ENCODE peak calls at places on chromosomes 12 and 14, in four cellular contexts. R is HepG2, U is WTC11, V is K562. G is an unnamed sample.

GRCh38 chr14:37195327-37195726 is 2.4 kb upstream of the MIPOL1 start:
- DNase-seq in V (no peak), R (peak), U (no peak), G (no peak)

GRCh38 chr12:131375261-131375971 is 335.5 kb upstream of the SFSWAP start:
- DNase-seq in U (no peak), V (no peak), R (no peak), G (no peak)

GRCh38 chr12:75480469-75480949 is at the start of gene GLIPR1:
- DNase-seq in U (no peak), V (no peak), R (peak), G (no peak)

GRCh38 chr12:11486623-11487444 is 91.5 kb upstream of the PRB2 start:
- DNase-seq in U (peak), R (peak), V (peak), G (peak)

GRCh38 chr12:3568695-3569094 is 77.7 kb downstream of the PRMT8 start:
- DNase-seq in V (no peak), U (no peak), R (no peak), G (no peak)

GRCh38 chr14:92922883-92923743 is at the start of gene CHGA:
- DNase-seq in U (peak), V (peak), R (peak), G (peak)

GRCh38 chr12:65306603-65307501 is 28.4 kb downstream of the MSRB3 start:
- DNase-seq in U (no peak), R (peak), V (no peak), G (peak)

GRCh38 chr14:75452900-75453816 is 25.3 kb downstream of the JDP2 start:
- DNase-seq in U (peak), R (peak), V (no peak), G (no peak)

GRCh38 chr12:87074801-87075200 is 818.6 kb upstream of the MGAT4C start:
- DNase-seq in U (no peak), R (no peak), V (no peak), G (no peak)

GRCh38 chr12:39329015-39329414 is 113.9 kb downstream of the KIF21A start:
- DNase-seq in U (no peak), V (no peak), R (no peak), G (no peak)

GRCh38 chr12:32395031-32395430 is 4.3 kb upstream of the FGD4 start:
- DNase-seq in R (no peak), U (no peak), V (no peak), G (no peak)

GRCh38 chr14:21917699-21918436 is 244.2 kb upstream of the OR4E1 start:
- DNase-seq in U (peak), R (peak), V (peak), G (peak)

GRCh38 chr14:58755026-58755929 is 117.5 kb downstream of the DACT1 start:
- DNase-seq in V (no peak), U (no peak), R (no peak), G (no peak)

GRCh38 chr12:16524378-16524777 is 81.6 kb downstream of the LMO3 start:
- DNase-seq in V (no peak), R (no peak), U (no peak), G (no peak)

GRCh38 chr12:88957358-88957757 is 377.1 kb upstream of the KITLG start:
- DNase-seq in V (no peak), U (no peak), R (no peak), G (no peak)

GRCh38 chr14:72828604-72829003 is 65.3 kb downstream of the DPF3 start:
- DNase-seq in R (no peak), V (no peak), U (no peak), G (no peak)

GRCh38 chr12:132583736-132584135 is 26.6 kb downstream of the LRCOL1 start:
- DNase-seq in V (no peak), U (peak), R (no peak), G (no peak)

GRCh38 chr14:88551094-88551870 is 3.5 kb downstream of the PTPN21 start:
- DNase-seq in R (no peak), V (peak), U (peak), G (peak)

GRCh38 chr14:65269732-65270131 is 142.8 kb upstream of the FUT8 start:
- DNase-seq in R (no peak), U (no peak), V (no peak), G (no peak)

GRCh38 chr12:17802657-17803641 is 287.0 kb downstream of the RERGL start:
- DNase-seq in U (peak), R (no peak), V (no peak), G (no peak)

GRCh38 chr12:65958456-65958855 is 134.2 kb downstream of the HMGA2 start:
- DNase-seq in V (no peak), R (no peak), U (no peak), G (no peak)

GRCh38 chr12:82619644-82620043 is 67.1 kb upstream of the TMTC2 start:
- DNase-seq in R (no peak), V (no peak), U (no peak), G (no peak)

GRCh38 chr12:89525002-89525823 is 617 bp upstream of the GALNT4 start:
- DNase-seq in R (peak), V (peak), U (peak), G (peak)

GRCh38 chr12:127060310-127060847 is 1206.6 kb upstream of the TMEM132C start:
- DNase-seq in V (peak), R (no peak), U (no peak), G (no peak)

GRCh38 chr12:46101121-46101869 is 110.9 kb upstream of the SCAF11 start:
- DNase-seq in R (no peak), U (no peak), V (no peak), G (no peak)

GRCh38 chr12:27965411-27965810 is 7.1 kb downstream of the PTHLH start:
- DNase-seq in U (no peak), R (no peak), V (no peak), G (no peak)

GRCh38 chr14:83924259-83924658 is 1605.7 kb upstream of the FLRT2 start:
- DNase-seq in U (no peak), V (no peak), R (no peak), G (no peak)

GRCh38 chr14:45679852-45680251 is 426.9 kb upstream of the MIS18BP1 start:
- DNase-seq in V (no peak), R (no peak), U (no peak), G (no peak)

GRCh38 chr12:69052613-69053408 is 119.8 kb upstream of the CPM start:
- DNase-seq in V (no peak), R (peak), U (peak), G (no peak)

GRCh38 chr14:69351385-69351784 is 46.7 kb downstream of the ERH start:
- DNase-seq in U (no peak), R (no peak), V (no peak), G (no peak)

GRCh38 chr12:15797818-15798217 is 8.6 kb upstream of the EPS8 start:
- DNase-seq in R (peak), U (no peak), V (no peak), G (no peak)

GRCh38 chr14:88559852-88560251 is 3.0 kb upstream of the ZC3H14 start:
- DNase-seq in R (peak), V (no peak), U (no peak), G (no peak)

GRCh38 chr12:126389215-126389841 is 1324.1 kb downstream of the AACS start:
- DNase-seq in V (no peak), U (no peak), R (no peak), G (no peak)

GRCh38 chr12:89706551-89707348 is 1.9 kb downstream of the ATP2B1 start:
- DNase-seq in R (no peak), V (no peak), U (no peak), G (peak)

DNA sequence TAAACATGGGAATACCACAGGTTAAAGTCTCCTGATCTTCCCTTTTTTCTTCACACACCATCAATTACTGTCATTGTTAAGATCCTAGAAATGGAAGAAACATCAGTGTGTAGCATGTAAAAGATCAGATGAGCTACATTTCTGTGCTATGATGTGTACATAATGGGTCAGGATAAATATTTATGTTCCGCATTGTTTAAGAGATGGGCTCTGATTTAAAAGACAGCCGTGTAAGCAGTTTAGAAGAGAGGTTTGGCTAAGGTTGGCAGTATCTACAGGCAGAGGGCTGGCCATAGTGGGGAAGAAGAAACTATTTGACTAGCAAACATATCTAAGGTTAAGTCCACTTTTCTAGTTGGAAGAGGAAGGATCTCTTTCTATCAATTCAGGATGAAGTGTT is 49.4 kb downstream of the LRRC9 start:
- DNase-seq in V (no peak), U (no peak), R (peak), G (no peak)
- TF ChIP-seq SP1 in V (no peak), U (no peak), R (no peak), G (no peak)

DNA sequence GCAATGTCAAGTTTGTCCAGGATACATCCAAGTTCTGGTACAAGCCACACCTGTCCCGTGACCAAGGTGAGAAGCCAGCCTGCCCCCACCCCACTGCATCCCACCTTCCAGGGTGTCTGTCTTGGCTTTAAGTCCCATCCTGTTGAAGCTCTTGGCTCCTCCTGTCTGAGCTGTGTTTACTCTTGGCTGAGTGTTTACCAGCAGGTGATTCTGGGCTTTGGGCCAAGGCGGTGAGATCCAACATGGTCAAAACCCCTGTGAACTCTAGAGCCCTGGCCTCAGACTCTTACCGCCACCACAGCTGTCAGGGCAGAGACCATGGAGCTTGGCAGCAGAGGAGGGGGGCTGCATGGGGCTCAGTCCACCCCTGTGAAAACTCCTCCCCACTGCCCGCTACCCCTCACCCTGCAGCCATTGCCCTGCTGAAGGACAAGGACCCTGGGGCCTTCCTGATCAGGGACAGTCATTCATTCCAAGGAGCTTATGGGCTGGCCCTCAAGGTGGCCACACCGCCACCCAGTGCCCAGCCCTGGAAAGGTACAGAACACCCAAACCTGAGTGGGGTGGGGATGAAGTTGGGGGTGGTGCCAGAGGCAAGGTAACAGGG is 11.6 kb downstream of the TNS2 start:
- DNase-seq in U (peak), V (peak), R (peak), G (no peak)
- TF ChIP-seq ELF4 in U (no peak), V (no peak), R (no peak), G (no peak)

GRCh38 chr14:79180656-79181055 is 1010.5 kb downstream of the NRXN3 start:
- DNase-seq in U (no peak), R (no peak), V (no peak), G (no peak)

DNA sequence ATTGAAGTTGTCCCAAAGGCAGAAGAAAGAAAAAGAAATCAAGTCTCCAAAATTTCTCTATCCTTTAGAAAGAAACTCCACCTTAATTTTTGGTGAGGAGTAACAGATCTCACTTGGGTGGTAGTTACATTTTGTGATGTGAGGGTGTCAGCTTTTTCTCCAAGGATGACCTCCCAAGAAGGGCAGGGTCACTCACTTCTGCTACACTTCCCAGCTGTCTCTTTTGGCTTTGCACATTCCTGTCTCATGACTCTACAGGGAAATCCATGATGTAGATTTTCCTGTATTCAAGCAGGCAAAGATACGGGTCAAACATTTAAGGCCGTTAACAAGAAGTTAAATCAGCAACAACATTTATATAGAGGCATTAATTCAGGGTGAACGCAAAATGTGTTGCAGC is 1016.4 kb downstream of the NRXN3 start:
- DNase-seq in U (no peak), V (no peak), R (no peak), G (no peak)
- TF ChIP-seq SP1 in U (no peak), V (no peak), R (no peak), G (no peak)

GRCh38 chr12:104376650-104377506 is 73.3 kb downstream of the EID3 start:
- DNase-seq in U (no peak), R (no peak), V (no peak), G (no peak)
- TF ChIP-seq ELF4 in U (no peak), R (no peak), V (no peak), G (no peak)

GRCh38 chr12:122394626-122395194 is 27.8 kb downstream of the CLIP1 start:
- DNase-seq in R (no peak), V (no peak), U (no peak), G (no peak)

GRCh38 chr12:122399254-122399591 is 23.2 kb downstream of the CLIP1 start:
- DNase-seq in U (no peak), R (no peak), V (no peak), G (no peak)

GRCh38 chr12:122392411-122392810 is 30.1 kb downstream of the CLIP1 start:
- DNase-seq in U (no peak), V (no peak), R (no peak), G (no peak)

GRCh38 chr12:122393822-122394221 is 28.6 kb downstream of the CLIP1 start:
- DNase-seq in U (no peak), R (no peak), V (no peak), G (no peak)

DNA sequence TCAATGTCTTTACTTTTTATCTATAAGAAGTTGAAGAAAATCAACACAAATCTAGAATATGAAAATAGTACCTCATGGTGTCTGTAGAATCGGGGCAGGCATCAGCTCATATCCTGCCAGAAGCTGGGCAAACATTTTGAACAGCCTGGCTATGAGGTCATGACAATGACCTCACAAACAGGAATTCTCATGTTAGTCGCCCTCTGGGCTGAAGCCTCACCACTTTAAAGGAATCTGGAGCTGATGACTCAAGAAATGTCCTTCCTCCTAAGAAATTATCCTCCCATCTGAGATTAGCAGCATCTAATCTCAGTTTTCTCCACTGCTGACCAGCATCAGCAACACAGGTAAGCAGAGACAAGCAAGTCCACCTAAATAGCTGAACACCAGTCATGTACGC is 27.1 kb downstream of the CLIP1 start:
- DNase-seq in U (no peak), R (no peak), V (no peak), G (no peak)
- TF ChIP-seq SP1 in U (no peak), R (no peak), V (no peak), G (no peak)